ENCODE peak calls at places on chromosomes 1 and 21, in seven cellular contexts. O is HCT116, I is SK-N-SH, R is K562, Z is HepG2, K is GM12878, L is H1. W is an unnamed sample.

GRCh38 chr1:65698590-65698989 is 94.1 kb upstream of the PDE4B start:
- DNase-seq in O (no peak), I (no peak), R (no peak), Z (no peak), K (no peak), L (no peak), W (no peak)

GRCh38 chr1:32786856-32787255 is 30.3 kb downstream of the YARS1 start:
- DNase-seq in O (no peak), I (no peak), R (no peak), Z (peak; percentile 16), K (no peak), L (no peak), W (no peak)

GRCh38 chr1:28256197-28256827 is 3.0 kb upstream of the SESN2 start:
- DNase-seq in O (no peak), I (no peak), R (no peak), Z (no peak), K (no peak), L (no peak), W (no peak)

GRCh38 chr1:89104147-89104546 is 21.8 kb downstream of the GBP2 start:
- DNase-seq in O (no peak), I (no peak), R (no peak), Z (no peak), K (no peak), L (no peak), W (no peak)

GRCh38 chr1:244171241-244171985 is 120.3 kb downstream of the ZBTB18 start:
- DNase-seq in O (no peak), I (no peak), R (no peak), Z (no peak), K (no peak), L (no peak), W (no peak)

GRCh38 chr1:97073936-97074335 is 352.4 kb downstream of the PTBP2 start:
- DNase-seq in O (no peak), I (no peak), R (no peak), Z (no peak), K (no peak), L (no peak), W (no peak)

GRCh38 chr1:37851782-37852210 is 7.6 kb downstream of the MTF1 start:
- DNase-seq in O (no peak), I (no peak), R (no peak), Z (no peak), K (peak; percentile 11), L (no peak), W (no peak)

GRCh38 chr1:246860401-246860800 is 71.3 kb downstream of the AHCTF1 start:
- DNase-seq in O (no peak), I (no peak), R (no peak), Z (no peak), K (no peak), L (no peak), W (no peak)

GRCh38 chr1:92957020-92957734 is 4.1 kb downstream of the DIPK1A start:
- DNase-seq in O (no peak), I (no peak), R (peak; percentile 33), Z (no peak), K (peak; percentile 63), L (no peak), W (no peak)

GRCh38 chr21:45695086-45695485 is 51.6 kb downstream of the PCBP3 start:
- DNase-seq in O (no peak), I (no peak), R (no peak), Z (peak; percentile 5), K (no peak), L (peak; percentile 3), W (no peak)

GRCh38 chr1:116448785-116449385 is 75.8 kb downstream of the ATP1A1 start:
- DNase-seq in O (no peak), I (no peak), R (no peak), Z (peak; percentile 56), K (no peak), L (no peak), W (no peak)

GRCh38 chr1:159282118-159282517 is 20.0 kb upstream of the FCER1A start:
- DNase-seq in O (no peak), I (no peak), R (no peak), Z (peak; percentile 48), K (no peak), L (no peak), W (no peak)

GRCh38 chr1:181075727-181076350 is 12.7 kb upstream of the IER5 start:
- DNase-seq in O (no peak), I (no peak), R (no peak), Z (no peak), K (no peak), L (no peak), W (no peak)

GRCh38 chr1:159170639-159171038 is 776 bp upstream of the CADM3 start:
- DNase-seq in O (no peak), I (no peak), R (no peak), Z (no peak), K (no peak), L (no peak), W (no peak)

GRCh38 chr21:31235671-31236450 is 108.2 kb downstream of the TIAM1 start:
- DNase-seq in O (no peak), I (no peak), R (no peak), Z (no peak), K (no peak), L (no peak), W (no peak)

GRCh38 chr1:34808051-34808810 is 15.4 kb downstream of the GJA4 start:
- DNase-seq in O (no peak), I (no peak), R (no peak), Z (no peak), K (no peak), L (no peak), W (no peak)

GRCh38 chr1:88982055-88982454 is 10.4 kb downstream of the KYAT3 start:
- DNase-seq in O (no peak), I (no peak), R (no peak), Z (no peak), K (no peak), L (no peak), W (no peak)

GRCh38 chr1:150926094-150926741 is at the start of gene SETDB1:
- DNase-seq in O (peak; percentile 95), I (peak; percentile 92), R (peak; percentile 95), Z (peak; percentile 97), K (peak; percentile 92), L (peak; percentile 96), W (peak; percentile 92)

GRCh38 chr1:9942399-9942938 is 722 bp downstream of the LZIC start:
- DNase-seq in O (no peak), I (peak; percentile 66), R (peak; percentile 42), Z (peak; percentile 58), K (peak; percentile 55), L (no peak), W (peak; percentile 17)

DNA sequence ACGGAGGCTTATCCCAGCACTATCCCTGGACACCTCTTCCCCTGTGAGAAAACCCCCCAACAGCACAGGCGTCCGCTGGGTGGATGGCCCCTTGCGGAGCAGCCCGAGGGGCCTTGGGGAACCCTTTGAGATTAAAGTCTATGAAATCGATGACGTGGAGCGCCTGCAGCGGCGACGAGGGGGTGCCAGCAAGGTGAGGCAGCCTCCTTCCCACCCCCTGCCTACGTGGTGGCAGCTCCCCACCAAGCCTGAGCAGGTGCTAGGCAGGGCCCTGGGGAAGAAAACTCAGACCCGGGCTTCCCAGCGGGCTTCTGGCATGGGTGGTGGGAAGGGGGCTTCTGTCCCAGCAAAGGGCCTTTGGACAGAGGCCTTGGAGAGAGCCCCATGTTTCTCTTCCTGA is 543.3 kb downstream of the KIF26B start:
- DNase-seq in O (no peak), I (no peak), R (no peak), Z (no peak), K (no peak), L (no peak), W (no peak)
- TF ChIP-seq SIN3A in O (no peak), I (no peak), R (no peak), Z (no peak), K (no peak), L (no peak), W (no peak)

DNA sequence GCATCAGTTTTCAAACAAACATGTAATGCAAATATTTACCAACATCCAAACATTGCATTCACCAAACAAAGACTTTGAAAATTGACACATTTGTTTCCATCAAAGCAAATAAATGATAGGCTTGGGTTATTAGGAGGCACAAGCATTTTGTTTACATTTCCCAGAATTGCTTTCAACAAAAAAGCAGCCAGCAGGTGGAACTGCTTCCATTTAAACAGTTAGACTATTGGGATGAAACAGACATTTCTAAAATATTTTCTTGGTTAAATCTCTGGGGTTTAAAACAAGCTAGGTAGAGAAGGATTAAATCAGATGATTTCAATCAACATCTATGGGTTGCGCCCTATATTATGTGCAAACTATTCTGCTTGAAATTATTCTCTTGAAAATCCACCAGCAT is 1.4 kb upstream of the LEMD1 start:
- DNase-seq in O (no peak), I (no peak), R (no peak), Z (no peak), K (no peak), L (no peak), W (no peak)
- H3K27me3 ChIP-seq in O (peaks cover 29% of the 10 kb centered on the region), I (peaks cover 34% of the 10 kb centered on the region), R (peaks cover 38% of the 10 kb centered on the region), Z (no peaks in the 10 kb centered on the region), K (peaks cover 6% of the 10 kb centered on the region), L (no peaks in the 10 kb centered on the region), W (peaks cover 31% of the 10 kb centered on the region)

DNA sequence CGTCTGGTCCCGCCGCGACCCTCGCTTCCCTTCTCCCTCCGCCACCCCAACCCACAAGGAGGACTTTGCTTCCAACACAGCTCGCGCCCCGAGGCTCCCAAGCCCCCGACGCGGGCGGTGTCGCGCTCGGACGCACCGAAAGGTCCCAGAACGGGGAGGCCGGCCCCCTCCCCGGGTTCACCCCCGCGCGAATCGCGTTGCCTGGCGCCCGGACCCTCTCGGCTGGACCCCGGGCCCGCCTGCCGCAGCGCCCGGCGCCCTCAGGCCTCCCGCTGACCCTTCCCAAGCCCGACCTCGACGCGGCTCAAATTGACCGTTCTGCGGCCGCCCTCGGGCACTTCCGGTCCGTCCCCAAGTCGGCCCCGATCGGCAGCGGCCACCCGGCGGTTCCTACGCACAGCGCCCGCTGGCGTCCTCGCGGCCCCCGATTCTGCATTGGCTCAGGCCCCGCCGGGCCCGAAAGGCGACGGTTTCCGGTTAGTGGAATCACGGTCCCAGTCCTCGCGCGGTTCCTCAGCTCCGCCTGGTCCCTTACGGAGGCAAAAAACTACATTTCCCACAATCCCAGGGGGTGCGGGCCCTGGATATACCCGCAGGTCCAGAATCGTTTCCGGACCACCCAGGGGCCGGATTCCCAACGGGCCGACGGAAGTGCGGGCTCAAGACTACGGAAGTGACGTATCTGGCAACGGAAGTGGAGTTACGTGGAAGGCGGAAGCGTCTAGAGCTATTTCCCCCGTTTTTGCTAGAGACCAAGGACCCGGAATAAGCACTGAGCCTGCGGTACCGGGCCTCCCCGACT is at the start of gene AURKAIP1:
- DNase-seq in O (peak; percentile 100), I (peak; percentile 98), R (peak; percentile 95), Z (peak; percentile 99), K (peak; percentile 98), L (peak; percentile 99), W (peak; percentile 98)
- TF ChIP-seq CTCF in O (peak; percentile 16), I (peak; percentile 28), R (peak; percentile 35), Z (peak; percentile 77), K (peak; percentile 33), L (no peak), W (peak; percentile 48)

GRCh38 chr21:42229676-42230075 is 10.7 kb downstream of the ABCG1 start:
- DNase-seq in O (no peak), I (no peak), R (no peak), Z (no peak), K (no peak), L (no peak), W (no peak)

GRCh38 chr21:42230636-42231035 is 11.7 kb downstream of the ABCG1 start:
- DNase-seq in O (no peak), I (no peak), R (no peak), Z (no peak), K (no peak), L (no peak), W (no peak)

GRCh38 chr21:42227909-42228708 is 9.2 kb downstream of the ABCG1 start:
- DNase-seq in O (peak; percentile 64), I (peak; percentile 45), R (peak; percentile 77), Z (peak; percentile 39), K (peak; percentile 85), L (no peak), W (no peak)

GRCh38 chr21:42231761-42232160 is 12.8 kb downstream of the ABCG1 start:
- DNase-seq in O (no peak), I (no peak), R (no peak), Z (no peak), K (no peak), L (no peak), W (no peak)

GRCh38 chr21:42228709-42229220 is 9.8 kb downstream of the ABCG1 start:
- DNase-seq in O (no peak), I (no peak), R (no peak), Z (no peak), K (no peak), L (no peak), W (no peak)
- TF ChIP-seq SIN3A in O (no peak), I (no peak), R (no peak), Z (no peak), K (no peak), L (no peak), W (no peak)

W was measured in Panc1.